ENCODE peak calls at places on chromosomes 4 and X, in six cellular contexts. One of them, this sample, is unnamed. For H3K4me1, the result is how much of the 10 kb centered on the place peaks cover.

GRCh38 chr4:77454858-77455257 is 150.8 kb upstream of the CXCL13 start:
- DNase-seq in esophagus squamous epithelium: no peak
- DNase-seq in small intestine: peak
- DNase-seq in aorta: no peak
- DNase-seq in breast epithelium: no peak
- DNase-seq in left lung: no peak
- DNase-seq in this sample: no peak

GRCh38 chr4:19999775-20000414 is 251.8 kb upstream of the SLIT2 start:
- DNase-seq in aorta: no peak
- DNase-seq in left lung: no peak
- DNase-seq in breast epithelium: no peak
- DNase-seq in esophagus squamous epithelium: no peak
- DNase-seq in small intestine: no peak
- DNase-seq in this sample: no peak

GRCh38 chrX:53795583-53795982 is 109.1 kb upstream of the HUWE1 start:
- DNase-seq in aorta: no peak
- DNase-seq in left lung: no peak
- DNase-seq in small intestine: no peak
- DNase-seq in esophagus squamous epithelium: no peak
- DNase-seq in breast epithelium: no peak
- DNase-seq in this sample: no peak

GRCh38 chr4:42391981-42392380 is 5.3 kb upstream of the SHISA3 start:
- DNase-seq in small intestine: no peak
- DNase-seq in left lung: no peak
- DNase-seq in aorta: no peak
- DNase-seq in esophagus squamous epithelium: no peak
- DNase-seq in breast epithelium: no peak
- DNase-seq in this sample: peak

GRCh38 chr4:40349561-40350198 is 14.5 kb downstream of the CHRNA9 start:
- DNase-seq in small intestine: peak
- DNase-seq in esophagus squamous epithelium: no peak
- DNase-seq in breast epithelium: no peak
- DNase-seq in aorta: no peak
- DNase-seq in left lung: no peak
- DNase-seq in this sample: no peak

GRCh38 chrX:9341305-9342201 is 123.3 kb upstream of the TBL1X start:
- DNase-seq in breast epithelium: no peak
- DNase-seq in left lung: peak
- DNase-seq in small intestine: peak
- DNase-seq in esophagus squamous epithelium: peak
- DNase-seq in aorta: peak
- DNase-seq in this sample: peak

GRCh38 chr4:41853973-41854372 is 81.3 kb upstream of the TMEM33 start:
- DNase-seq in small intestine: no peak
- DNase-seq in breast epithelium: no peak
- DNase-seq in esophagus squamous epithelium: no peak
- DNase-seq in aorta: no peak
- DNase-seq in left lung: no peak
- DNase-seq in this sample: no peak

GRCh38 chr4:29708473-29708872 is 1011.7 kb upstream of the PCDH7 start:
- DNase-seq in esophagus squamous epithelium: no peak
- DNase-seq in left lung: no peak
- DNase-seq in breast epithelium: no peak
- DNase-seq in aorta: no peak
- DNase-seq in small intestine: no peak
- DNase-seq in this sample: no peak

GRCh38 chrX:66015906-66016689 is 23.8 kb downstream of the VSIG4 start:
- DNase-seq in left lung: no peak
- DNase-seq in breast epithelium: no peak
- DNase-seq in aorta: no peak
- DNase-seq in small intestine: no peak
- DNase-seq in esophagus squamous epithelium: no peak
- DNase-seq in this sample: no peak

GRCh38 chrX:66015152-66015827 is 24.6 kb downstream of the VSIG4 start:
- DNase-seq in aorta: peak
- DNase-seq in esophagus squamous epithelium: no peak
- DNase-seq in breast epithelium: no peak
- DNase-seq in small intestine: peak
- DNase-seq in left lung: peak
- DNase-seq in this sample: no peak

GRCh38 chrX:66017659-66018170 is 22.2 kb downstream of the VSIG4 start:
- DNase-seq in aorta: no peak
- DNase-seq in small intestine: no peak
- DNase-seq in breast epithelium: no peak
- DNase-seq in esophagus squamous epithelium: no peak
- DNase-seq in left lung: no peak
- DNase-seq in this sample: no peak

GRCh38 chrX:66018585-66019309 is 21.1 kb downstream of the VSIG4 start:
- DNase-seq in left lung: no peak
- DNase-seq in esophagus squamous epithelium: no peak
- DNase-seq in aorta: no peak
- DNase-seq in breast epithelium: no peak
- DNase-seq in small intestine: no peak
- DNase-seq in this sample: no peak

GRCh38 chrX:66016905-66017658 is 22.8 kb downstream of the VSIG4 start:
- DNase-seq in aorta: no peak
- DNase-seq in breast epithelium: no peak
- DNase-seq in left lung: no peak
- DNase-seq in esophagus squamous epithelium: no peak
- DNase-seq in small intestine: no peak
- DNase-seq in this sample: no peak
- H3K4me1 ChIP-seq in aorta: under half
- H3K4me1 ChIP-seq in breast epithelium: under half
- H3K4me1 ChIP-seq in left lung: under half
- H3K4me1 ChIP-seq in esophagus squamous epithelium: under half
- H3K4me1 ChIP-seq in small intestine: under half
- H3K4me1 ChIP-seq in this sample: under half

GRCh38 chr4:184387351-184387750 is 87.0 kb downstream of the IRF2 start:
- DNase-seq in aorta: no peak
- DNase-seq in left lung: no peak
- DNase-seq in small intestine: no peak
- DNase-seq in breast epithelium: no peak
- DNase-seq in esophagus squamous epithelium: no peak
- DNase-seq in this sample: no peak
- H3K4me1 ChIP-seq in aorta: under half
- H3K4me1 ChIP-seq in left lung: under half
- H3K4me1 ChIP-seq in small intestine: under half
- H3K4me1 ChIP-seq in breast epithelium: under half
- H3K4me1 ChIP-seq in esophagus squamous epithelium: under half
- H3K4me1 ChIP-seq in this sample: half or more

GRCh38 chr4:151566053-151566452 is 157.1 kb downstream of the FHIP1A start:
- DNase-seq in aorta: no peak
- DNase-seq in esophagus squamous epithelium: no peak
- DNase-seq in breast epithelium: no peak
- DNase-seq in small intestine: peak
- DNase-seq in left lung: no peak
- DNase-seq in this sample: no peak

GRCh38 chr4:151561551-151562256 is 152.7 kb downstream of the FHIP1A start:
- DNase-seq in breast epithelium: no peak
- DNase-seq in esophagus squamous epithelium: no peak
- DNase-seq in left lung: no peak
- DNase-seq in small intestine: no peak
- DNase-seq in aorta: no peak
- DNase-seq in this sample: no peak

GRCh38 chr4:151563194-151563593 is 154.2 kb downstream of the FHIP1A start:
- DNase-seq in esophagus squamous epithelium: no peak
- DNase-seq in left lung: no peak
- DNase-seq in small intestine: peak
- DNase-seq in breast epithelium: no peak
- DNase-seq in aorta: no peak
- DNase-seq in this sample: no peak

GRCh38 chr4:151565583-151565982 is 156.6 kb downstream of the FHIP1A start:
- DNase-seq in left lung: no peak
- DNase-seq in small intestine: no peak
- DNase-seq in esophagus squamous epithelium: no peak
- DNase-seq in aorta: no peak
- DNase-seq in breast epithelium: no peak
- DNase-seq in this sample: no peak

DNA sequence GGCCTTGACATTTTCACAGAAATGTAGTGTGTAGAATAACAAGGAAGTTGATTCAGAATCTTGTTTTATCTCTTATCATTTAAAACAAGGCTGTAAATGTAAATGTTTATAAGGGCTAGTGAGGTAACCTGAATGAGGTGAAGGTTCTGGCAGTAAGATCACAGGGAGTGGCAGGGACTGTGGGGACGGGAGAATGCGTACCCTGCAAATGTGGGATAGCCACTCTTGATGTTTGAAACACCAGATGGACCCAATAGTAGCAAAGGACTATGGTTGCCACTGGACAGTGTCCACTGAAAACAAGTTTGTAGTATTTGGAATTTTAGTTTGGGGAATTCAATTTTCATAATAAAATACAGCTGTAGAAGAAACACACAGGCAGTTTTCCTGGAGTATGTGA is 155.3 kb downstream of the FHIP1A start:
- DNase-seq in breast epithelium: no peak
- DNase-seq in esophagus squamous epithelium: no peak
- DNase-seq in left lung: no peak
- DNase-seq in small intestine: peak
- DNase-seq in aorta: no peak
- DNase-seq in this sample: no peak
- H3K4me1 ChIP-seq in breast epithelium: under half
- H3K4me1 ChIP-seq in esophagus squamous epithelium: under half
- H3K4me1 ChIP-seq in left lung: under half
- H3K4me1 ChIP-seq in small intestine: under half
- H3K4me1 ChIP-seq in aorta: under half
- H3K4me1 ChIP-seq in this sample: under half

GRCh38 chrX:112677167-112677566 is 2.6 kb downstream of the LHFPL1 start:
- DNase-seq in aorta: no peak
- DNase-seq in small intestine: no peak
- DNase-seq in left lung: no peak
- DNase-seq in esophagus squamous epithelium: no peak
- DNase-seq in breast epithelium: no peak
- DNase-seq in this sample: peak
- H3K4me1 ChIP-seq in aorta: under half
- H3K4me1 ChIP-seq in small intestine: under half
- H3K4me1 ChIP-seq in left lung: under half
- H3K4me1 ChIP-seq in esophagus squamous epithelium: under half
- H3K4me1 ChIP-seq in breast epithelium: under half
- H3K4me1 ChIP-seq in this sample: under half

GRCh38 chr4:6269651-6270511 is at the start of gene WFS1:
- DNase-seq in small intestine: peak
- DNase-seq in left lung: peak
- DNase-seq in aorta: peak
- DNase-seq in esophagus squamous epithelium: peak
- DNase-seq in breast epithelium: peak
- DNase-seq in this sample: peak
- H3K4me1 ChIP-seq in small intestine: under half
- H3K4me1 ChIP-seq in left lung: under half
- H3K4me1 ChIP-seq in aorta: under half
- H3K4me1 ChIP-seq in esophagus squamous epithelium: under half
- H3K4me1 ChIP-seq in breast epithelium: under half
- H3K4me1 ChIP-seq in this sample: under half

GRCh38 chr4:185395255-185395955 is at the start of gene LRP2BP:
- DNase-seq in breast epithelium: no peak
- DNase-seq in left lung: no peak
- DNase-seq in aorta: no peak
- DNase-seq in small intestine: peak
- DNase-seq in esophagus squamous epithelium: no peak
- DNase-seq in this sample: no peak
- H3K4me1 ChIP-seq in breast epithelium: under half
- H3K4me1 ChIP-seq in left lung: under half
- H3K4me1 ChIP-seq in aorta: under half
- H3K4me1 ChIP-seq in small intestine: under half
- H3K4me1 ChIP-seq in esophagus squamous epithelium: under half
- H3K4me1 ChIP-seq in this sample: under half

DNA sequence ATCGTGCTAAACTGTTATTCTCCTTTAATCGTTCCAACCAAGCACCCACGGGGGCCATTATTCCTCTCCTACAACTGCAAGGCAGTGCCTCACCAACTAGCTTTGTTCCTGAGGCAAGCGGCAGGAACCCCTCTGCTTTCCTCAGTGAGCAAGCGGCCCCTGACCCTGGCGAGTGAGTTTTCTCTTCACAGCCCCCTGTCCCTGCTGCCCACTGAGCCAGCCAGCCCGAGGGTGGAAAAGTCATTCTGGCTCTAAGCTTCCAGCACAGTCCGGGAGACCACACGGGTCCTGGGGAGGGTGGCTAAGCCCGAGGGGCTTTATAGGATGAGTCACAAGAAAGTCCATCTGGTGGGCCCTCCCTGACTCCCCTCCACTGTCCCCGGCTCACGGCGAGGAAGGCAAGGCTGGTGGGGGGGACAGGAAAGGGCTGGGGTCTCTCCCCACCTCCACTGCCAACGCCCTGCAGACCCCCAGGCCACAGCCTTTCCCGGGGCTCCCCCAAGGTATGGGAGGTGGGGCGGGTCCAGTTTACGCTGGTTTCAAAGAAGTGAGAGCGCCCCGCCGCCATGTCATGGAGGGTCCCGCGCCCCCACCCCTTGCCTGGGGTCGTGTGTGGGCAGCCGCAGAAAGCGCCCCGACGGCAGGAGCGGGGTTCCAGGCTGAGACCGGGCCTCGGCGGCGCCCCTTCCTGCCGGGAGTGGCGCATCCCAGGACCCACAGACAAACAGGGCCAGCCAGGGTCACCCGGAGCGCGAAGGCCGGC is 45.0 kb downstream of the CPLX1 start:
- DNase-seq in aorta: peak
- DNase-seq in esophagus squamous epithelium: no peak
- DNase-seq in breast epithelium: no peak
- DNase-seq in left lung: no peak
- DNase-seq in small intestine: no peak
- DNase-seq in this sample: no peak
- H3K4me1 ChIP-seq in aorta: under half
- H3K4me1 ChIP-seq in esophagus squamous epithelium: under half
- H3K4me1 ChIP-seq in breast epithelium: under half
- H3K4me1 ChIP-seq in left lung: under half
- H3K4me1 ChIP-seq in small intestine: under half
- H3K4me1 ChIP-seq in this sample: under half

DNA sequence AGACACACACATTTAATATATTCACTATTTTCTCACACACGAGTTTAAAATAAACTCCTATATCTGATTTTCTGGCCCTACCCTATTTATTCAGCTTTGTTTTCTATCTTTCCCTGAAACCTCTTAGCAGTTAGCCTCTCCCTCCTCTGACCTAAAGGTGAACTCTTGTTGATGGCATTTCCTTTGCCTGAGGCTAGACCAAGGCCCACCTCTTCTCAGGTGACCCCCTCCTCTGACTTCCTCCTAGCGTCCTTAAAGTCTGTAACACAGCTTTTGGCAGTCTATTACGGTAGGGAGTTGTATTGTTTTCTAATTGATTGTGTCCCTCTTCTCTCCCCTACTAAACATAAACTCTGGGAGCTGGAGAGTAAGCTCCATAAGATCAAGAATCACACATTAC is 1.7 kb upstream of the SRPX2 start:
- DNase-seq in esophagus squamous epithelium: no peak
- DNase-seq in left lung: no peak
- DNase-seq in aorta: no peak
- DNase-seq in breast epithelium: no peak
- DNase-seq in small intestine: no peak
- DNase-seq in this sample: no peak
- H3K4me1 ChIP-seq in esophagus squamous epithelium: under half
- H3K4me1 ChIP-seq in left lung: under half
- H3K4me1 ChIP-seq in aorta: under half
- H3K4me1 ChIP-seq in breast epithelium: under half
- H3K4me1 ChIP-seq in small intestine: under half
- H3K4me1 ChIP-seq in this sample: under half

GRCh38 chr4:146273204-146273901 is 59.0 kb downstream of the REELD1 start:
- DNase-seq in small intestine: no peak
- DNase-seq in aorta: no peak
- DNase-seq in breast epithelium: no peak
- DNase-seq in left lung: no peak
- DNase-seq in esophagus squamous epithelium: no peak
- DNase-seq in this sample: no peak
- H3K4me1 ChIP-seq in small intestine: under half
- H3K4me1 ChIP-seq in aorta: under half
- H3K4me1 ChIP-seq in breast epithelium: under half
- H3K4me1 ChIP-seq in left lung: under half
- H3K4me1 ChIP-seq in esophagus squamous epithelium: under half
- H3K4me1 ChIP-seq in this sample: under half